ENCODE peak calls at places on chromosomes 1 and 21, in six cellular contexts. B is spleen, E is Karpas-422, A is fibroblast of the aortic adventitia, J is NCI-H1417, H is nucleus accumbens. C is an unnamed sample.

GRCh38 chr1:96660503-96660902 is 61.1 kb upstream of the PTBP2 start:
- DNase-seq in B (no peak), E (no peak), A (peak; percentile 32), J (no peak), H (no peak), C (peak; percentile 45)

GRCh38 chr1:164504699-164505098 is 54.3 kb upstream of the PBX1 start:
- DNase-seq in B (no peak), E (no peak), A (no peak), J (no peak), H (no peak), C (peak; percentile 58)

GRCh38 chr1:196584703-196585102 is 23.5 kb downstream of the KCNT2 start:
- DNase-seq in B (no peak), E (no peak), A (no peak), J (no peak), H (no peak), C (no peak)

GRCh38 chr1:229129306-229130027 is 141.4 kb upstream of the RAB4A start:
- DNase-seq in B (peak; percentile 82), E (no peak), A (no peak), J (no peak), H (no peak), C (no peak)

GRCh38 chr1:32933742-32934322 is 30.8 kb downstream of the RNF19B start:
- DNase-seq in B (no peak), E (no peak), A (peak; percentile 59), J (no peak), H (no peak), C (peak; percentile 69)

GRCh38 chr21:35811115-35811806 is 249.1 kb downstream of the SETD4 start:
- DNase-seq in B (no peak), E (no peak), A (no peak), J (no peak), H (no peak), C (no peak)

GRCh38 chr1:227577500-227577899 is 14.1 kb downstream of the ZNF678 start:
- DNase-seq in B (no peak), E (no peak), A (no peak), J (no peak), H (no peak), C (no peak)

GRCh38 chr1:102742426-102742825 is 365.9 kb downstream of the COL11A1 start:
- DNase-seq in B (no peak), E (no peak), A (no peak), J (no peak), H (no peak), C (no peak)

GRCh38 chr1:54543729-54544496 is 4.1 kb upstream of the ACOT11 start:
- DNase-seq in B (no peak), E (peak; percentile 37), A (peak; percentile 37), J (no peak), H (no peak), C (peak; percentile 87)

GRCh38 chr1:39272027-39272790 is 67.7 kb downstream of the MACF1 start:
- DNase-seq in B (no peak), E (no peak), A (no peak), J (peak; percentile 37), H (no peak), C (no peak)

GRCh38 chr1:155071701-155072100 is 6.9 kb upstream of the EFNA3 start:
- DNase-seq in B (peak; percentile 72), E (no peak), A (no peak), J (peak; percentile 69), H (no peak), C (no peak)

GRCh38 chr1:36161656-36162531 is 5.9 kb downstream of the MAP7D1 start:
- DNase-seq in B (peak; percentile 90), E (peak; percentile 88), A (peak; percentile 33), J (no peak), H (no peak), C (peak; percentile 81)

GRCh38 chr1:13699936-13700520 is at the start of gene PRDM2:
- DNase-seq in B (peak; percentile 93), E (peak; percentile 71), A (peak; percentile 26), J (peak; percentile 1), H (no peak), C (peak; percentile 53)

GRCh38 chr1:211788626-211789025 is 41.9 kb downstream of the LPGAT1 start:
- DNase-seq in B (no peak), E (no peak), A (peak; percentile 5), J (no peak), H (no peak), C (peak; percentile 22)

GRCh38 chr1:211639500-211640361 is 35.7 kb downstream of the NEK2 start:
- DNase-seq in B (no peak), E (no peak), A (peak; percentile 22), J (no peak), H (no peak), C (peak; percentile 93)

GRCh38 chr1:31857863-31858262 is 42.0 kb upstream of the SPOCD1 start:
- DNase-seq in B (no peak), E (no peak), A (no peak), J (no peak), H (no peak), C (no peak)

GRCh38 chr21:34630536-34631143 is 15.7 kb upstream of the RCAN1 start:
- DNase-seq in B (no peak), E (peak; percentile 83), A (peak; percentile 75), J (peak; percentile 63), H (no peak), C (peak; percentile 74)

GRCh38 chr21:14492890-14493289 is 53.2 kb downstream of the SAMSN1 start:
- DNase-seq in B (no peak), E (no peak), A (no peak), J (no peak), H (no peak), C (no peak)

GRCh38 chr1:61640531-61641125 is 84.3 kb downstream of the TM2D1 start:
- DNase-seq in B (no peak), E (peak; percentile 36), A (no peak), J (peak; percentile 24), H (no peak), C (no peak)

GRCh38 chr1:175354080-175354479 is 161.5 kb upstream of the KIAA0040 start:
- DNase-seq in B (no peak), E (no peak), A (no peak), J (no peak), H (no peak), C (no peak)

GRCh38 chr1:54249798-54250497 is 50.0 kb downstream of the MRPL37 start:
- DNase-seq in B (no peak), E (no peak), A (peak; percentile 74), J (no peak), H (no peak), C (peak; percentile 73)

GRCh38 chr1:226980565-226981385 is 40.7 kb downstream of the COQ8A start:
- DNase-seq in B (peak; percentile 71), E (no peak), A (no peak), J (no peak), H (no peak), C (no peak)

GRCh38 chr1:2257245-2257627 is 29.1 kb downstream of the SKI start:
- DNase-seq in B (no peak), E (no peak), A (no peak), J (no peak), H (no peak), C (peak; percentile 23)

GRCh38 chr1:177219458-177220390 is 49.0 kb downstream of the BRINP2 start:
- DNase-seq in B (no peak), E (no peak), A (peak; percentile 57), J (no peak), H (no peak), C (peak; percentile 68)

GRCh38 chr21:42306366-42307035 is 8.7 kb downstream of the TFF3 start:
- DNase-seq in B (peak; percentile 62), E (no peak), A (no peak), J (peak; percentile 84), H (no peak), C (no peak)

GRCh38 chr1:78619803-78620579 is at the start of gene IFI44L:
- DNase-seq in B (peak; percentile 32), E (no peak), A (peak; percentile 77), J (no peak), H (no peak), C (peak; percentile 88)

GRCh38 chr1:51242546-51242945 is 6.5 kb downstream of the RNF11 start:
- DNase-seq in B (no peak), E (no peak), A (no peak), J (no peak), H (no peak), C (no peak)

GRCh38 chr1:189349600-189349999 is 1128.1 kb downstream of the BRINP3 start:
- DNase-seq in B (no peak), E (no peak), A (no peak), J (no peak), H (no peak), C (no peak)

GRCh38 chr1:169371400-169371799 is 3.4 kb downstream of the BLZF1 start:
- DNase-seq in B (no peak), E (no peak), A (no peak), J (no peak), H (no peak), C (no peak)

GRCh38 chr21:33897739-33898138 is 17.9 kb downstream of the ATP5PO start:
- DNase-seq in B (no peak), E (peak; percentile 14), A (no peak), J (no peak), H (no peak), C (no peak)

GRCh38 chr1:45926302-45926701 is 122.9 kb downstream of the MAST2 start:
- DNase-seq in B (no peak), E (no peak), A (no peak), J (no peak), H (no peak), C (no peak)

GRCh38 chr21:29299046-29299905 is 554 bp downstream of the BACH1 start:
- DNase-seq in B (peak; percentile 93), E (peak; percentile 74), A (peak; percentile 69), J (peak; percentile 86), H (no peak), C (peak; percentile 66)

GRCh38 chr1:182210417-182210816 is 148.9 kb upstream of the ZNF648 start:
- DNase-seq in B (no peak), E (no peak), A (no peak), J (no peak), H (no peak), C (no peak)